ENCODE peak calls at places on chromosomes 11 and 22, in eight cellular contexts. C is heart right ventricle, H is GM23248, G is cardiac muscle cell, U is left ventricle myocardium inferior, Y is trophoblast cell, T is PC-3, F is tibial nerve. N is an unnamed sample. For H3K4me1 and H3K9me3, the result is how much of the 10 kb centered on the place peaks cover.

GRCh38 chr11:123235117-123235686 is 40.2 kb upstream of the CLMP start:
- DNase-seq in C (peak), U (peak), H (peak), F (peak), T (peak), Y (peak), G (peak), N (peak)

GRCh38 chr11:115317428-115318185 is 186.6 kb downstream of the CADM1 start:
- DNase-seq in Y (no peak), C (no peak), G (no peak), T (no peak), F (no peak), U (no peak), H (no peak), N (no peak)

GRCh38 chr11:61815790-61816735 is 740 bp downstream of the FADS1 start:
- DNase-seq in T (peak), F (peak), U (peak), C (peak), H (peak), Y (peak), G (peak), N (peak)

GRCh38 chr11:68242616-68243015 is 29.2 kb downstream of the C11orf24 start:
- DNase-seq in F (no peak), G (no peak), C (no peak), U (no peak), T (no peak), Y (no peak), H (no peak), N (no peak)

GRCh38 chr11:130908770-130909625 is 7.3 kb downstream of the SNX19 start:
- DNase-seq in T (peak), Y (no peak), G (peak), C (no peak), F (no peak), H (peak), U (no peak), N (no peak)

GRCh38 chr22:39236321-39237275 is 8.2 kb downstream of the PDGFB start:
- DNase-seq in T (no peak), H (no peak), F (no peak), U (peak), G (peak), Y (no peak), C (peak), N (peak)

GRCh38 chr22:32848226-32848625 is 46.7 kb downstream of the TIMP3 start:
- DNase-seq in T (no peak), H (no peak), F (no peak), C (no peak), Y (no peak), G (no peak), U (no peak), N (no peak)

GRCh38 chr22:44392446-44392921 is 79.7 kb upstream of the SHISAL1 start:
- DNase-seq in Y (no peak), U (peak), T (peak), C (peak), H (peak), F (no peak), G (no peak), N (no peak)

GRCh38 chr11:75474240-75474639 is 41.2 kb upstream of the KLHL35 start:
- DNase-seq in H (no peak), T (no peak), Y (no peak), U (no peak), C (no peak), G (no peak), F (no peak), N (no peak)

GRCh38 chr11:96760306-96760705 is 370.5 kb downstream of the JRKL start:
- DNase-seq in C (no peak), F (no peak), G (no peak), U (no peak), T (no peak), Y (no peak), H (no peak), N (no peak)

GRCh38 chr11:10918698-10919097 is 60.8 kb upstream of the ZBED5 start:
- DNase-seq in F (no peak), H (no peak), G (no peak), U (no peak), C (no peak), T (no peak), Y (no peak), N (no peak)

GRCh38 chr11:61541568-61541967 is 33.0 kb downstream of the LRRC10B start:
- DNase-seq in Y (no peak), T (peak), G (peak), F (no peak), U (no peak), H (peak), C (no peak), N (no peak)

GRCh38 chr22:22396741-22397291 is 111.7 kb downstream of the ZNF280B start:
- DNase-seq in C (no peak), F (no peak), H (no peak), U (no peak), T (no peak), G (no peak), Y (no peak), N (no peak)

GRCh38 chr11:83272627-83273026 is 13.5 kb downstream of the CCDC90B start:
- DNase-seq in H (peak), F (no peak), U (no peak), T (peak), C (no peak), G (peak), Y (no peak), N (no peak)

GRCh38 chr11:28303477-28304191 is 195.4 kb downstream of the METTL15 start:
- DNase-seq in C (no peak), H (peak), U (no peak), Y (no peak), G (peak), T (peak), F (no peak), N (no peak)

GRCh38 chr22:18973264-18974031 is 37.4 kb upstream of the PRODH start:
- DNase-seq in G (no peak), Y (no peak), F (no peak), T (no peak), U (no peak), C (no peak), H (no peak), N (no peak)

GRCh38 chr11:124935548-124936514 is at the start of gene HEPACAM:
- DNase-seq in H (no peak), F (no peak), C (no peak), T (no peak), U (no peak), Y (no peak), G (no peak), N (no peak)

GRCh38 chr11:2774173-2775082 is 74.6 kb upstream of the KCNQ1OT1 start:
- DNase-seq in H (no peak), C (no peak), U (no peak), G (no peak), T (no peak), F (peak), Y (no peak), N (peak)

GRCh38 chr11:91857194-91857593 is 367.4 kb upstream of the FAT3 start:
- DNase-seq in T (peak), G (peak), U (no peak), Y (no peak), C (no peak), F (no peak), H (peak), N (no peak)

GRCh38 chr11:73956876-73957653 is 6.2 kb downstream of the DNAJB13 start:
- DNase-seq in U (no peak), H (no peak), G (no peak), T (no peak), C (no peak), F (no peak), Y (no peak), N (no peak)

GRCh38 chr22:37147186-37147990 is 2.3 kb downstream of the IL2RB start:
- DNase-seq in H (no peak), U (no peak), G (no peak), F (no peak), C (no peak), Y (no peak), T (no peak), N (no peak)

GRCh38 chr11:117875397-117876048 is 935 bp downstream of the FXYD6 start:
- DNase-seq in T (no peak), G (no peak), U (peak), Y (no peak), H (no peak), F (no peak), C (no peak), N (no peak)

GRCh38 chr11:117179048-117179999 is 781 bp downstream of the SIDT2 start:
- DNase-seq in Y (no peak), G (peak), F (no peak), H (peak), C (peak), U (peak), T (peak), N (no peak)

GRCh38 chr11:3822312-3822711 is 14.0 kb downstream of the PGAP2 start:
- DNase-seq in Y (peak), G (no peak), H (no peak), U (no peak), T (no peak), F (no peak), C (no peak), N (no peak)

GRCh38 chr11:28679795-28680194 is 571.6 kb downstream of the METTL15 start:
- DNase-seq in G (peak), H (peak), Y (no peak), F (no peak), C (no peak), T (no peak), U (no peak), N (no peak)

GRCh38 chr22:49866134-49866533 is 12.5 kb downstream of the ZBED4 start:
- DNase-seq in H (no peak), C (no peak), T (no peak), Y (no peak), F (no peak), U (no peak), G (no peak), N (no peak)
- H3K4me1 ChIP-seq in H (under half), C (under half), T (under half), Y (under half), F (under half), U (under half), G (under half), N (under half)

DNA sequence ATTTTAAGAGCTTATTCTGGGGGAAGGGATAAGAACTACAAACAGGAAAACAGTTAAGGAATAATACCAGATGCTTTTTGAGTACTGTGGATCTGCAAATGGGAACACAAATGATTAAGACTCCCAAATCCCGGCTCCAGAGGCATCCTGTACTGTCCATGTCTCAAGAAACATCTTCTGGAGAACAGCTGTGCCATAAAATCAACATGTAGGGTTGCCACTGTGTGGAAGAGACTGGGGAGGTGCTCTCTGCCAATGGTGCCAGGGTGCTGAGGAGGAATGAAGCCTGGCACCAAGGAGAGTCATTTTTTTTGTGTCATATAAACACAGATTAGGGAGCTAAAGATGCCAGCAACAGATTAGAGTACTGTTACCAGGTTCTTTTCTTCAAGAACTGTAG is 54.3 kb upstream of the CHRM4 start:
- DNase-seq in F (no peak), U (no peak), C (no peak), Y (no peak), G (no peak), T (no peak), H (no peak), N (no peak)
- H3K9me3 ChIP-seq in F (under half), U (under half), C (under half), Y (under half), G (under half), T (under half), H (under half), N (under half)

GRCh38 chr11:32830796-32831195 is 1.1 kb downstream of the PRRG4 start:
- DNase-seq in U (no peak), H (no peak), F (no peak), Y (peak), G (no peak), C (no peak), T (no peak), N (no peak)
- H3K4me3 ChIP-seq in U (peak), H (no peak), F (peak), Y (no peak), G (no peak), C (no peak), T (peak), N (no peak)

DNA sequence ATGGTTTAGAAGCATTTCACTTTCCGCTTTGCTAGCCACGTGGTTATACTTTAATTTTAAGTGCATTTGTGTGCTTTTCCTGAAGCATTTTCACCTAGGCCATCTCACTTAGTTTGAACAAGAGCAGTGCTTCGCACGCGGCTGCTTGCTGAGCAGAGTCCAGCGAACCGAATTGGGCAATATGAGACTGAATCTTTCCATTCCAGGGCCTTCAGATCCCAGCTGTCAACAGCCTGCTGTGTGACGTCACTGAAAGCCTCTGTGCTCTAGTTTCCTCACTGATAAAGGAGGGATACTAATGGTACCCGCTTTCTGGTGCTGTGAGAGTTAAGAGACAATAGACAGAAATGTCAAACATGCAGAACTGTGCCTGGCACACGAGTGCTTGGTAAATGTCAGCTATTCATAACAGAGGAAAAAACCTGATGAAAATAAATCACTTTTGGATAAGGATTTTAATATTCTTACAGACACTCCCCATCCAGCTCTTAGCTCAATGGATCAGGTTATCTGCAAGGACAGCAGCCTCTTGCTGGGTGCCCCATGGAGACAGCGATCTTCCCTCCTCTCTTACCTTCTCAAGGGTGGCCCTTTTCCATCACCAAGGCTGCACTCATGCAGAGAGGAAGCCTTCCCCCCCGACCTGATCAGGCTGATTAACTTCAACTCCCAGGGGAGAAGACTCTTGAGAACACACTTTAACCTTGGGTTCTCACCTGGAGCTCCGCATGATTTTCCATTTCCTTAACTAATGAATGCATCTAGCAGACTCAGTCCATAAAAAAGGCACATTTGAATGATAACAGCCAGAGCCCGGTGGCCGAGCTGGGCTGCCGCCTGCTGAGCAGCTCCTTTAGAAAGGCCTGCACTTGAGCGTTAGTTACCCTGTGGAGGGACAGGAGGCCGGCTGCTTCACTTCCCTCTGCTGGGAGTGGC is 3.5 kb upstream of the GLB1L3 start:
- DNase-seq in G (peak), Y (no peak), C (no peak), U (no peak), T (no peak), F (no peak), H (peak), N (no peak)
- H3K4me1 ChIP-seq in G (under half), Y (under half), C (under half), U (under half), T (under half), F (under half), H (under half), N (under half)

N was measured in lung.